ENCODE peak calls at places on chromosomes 13 and 19, in ten cellular contexts. V is right lobe of liver, R is IMR-90, U is AG10803, B is breast epithelium, N is fibroblast of mammary gland, X is psoas muscle, S is GM12865, H is fibroblast of pulmonary artery, L is cardiac muscle cell. Q is an unnamed sample.

GRCh38 chr19:35509861-35510625 is 3.4 kb downstream of the DMKN start:
- DNase-seq in N (peak), X (peak), S (peak), R (peak), U (peak), B (peak), H (peak), L (peak), V (peak), Q (peak)

GRCh38 chr19:27765912-27766725 is 1446.8 kb downstream of the UQCRFS1 start:
- DNase-seq in S (no peak), R (no peak), L (no peak), B (no peak), V (no peak), U (no peak), N (no peak), X (no peak), H (no peak), Q (no peak)

GRCh38 chr19:52307275-52307674 is 10.3 kb downstream of the ZNF480 start:
- DNase-seq in B (no peak), U (peak), V (no peak), L (peak), X (no peak), H (peak), N (peak), S (peak), R (peak), Q (peak)

GRCh38 chr13:42769650-42770049 is 11.7 kb upstream of the FAM216B start:
- DNase-seq in B (no peak), X (no peak), H (no peak), N (no peak), U (no peak), V (no peak), R (no peak), L (no peak), S (no peak), Q (no peak)

GRCh38 chr13:29457299-29457698 is 138.2 kb downstream of the SLC7A1 start:
- DNase-seq in R (peak), B (no peak), H (peak), V (no peak), S (no peak), X (no peak), N (peak), L (peak), U (peak), Q (peak)

GRCh38 chr19:2424686-2425621 is 2.4 kb downstream of the TIMM13 start:
- DNase-seq in V (no peak), R (peak), B (no peak), U (peak), N (peak), S (no peak), L (peak), H (peak), X (peak), Q (peak)

GRCh38 chr19:53015159-53015558 is 1.4 kb downstream of the ERVV-1 start:
- DNase-seq in H (no peak), R (no peak), N (no peak), L (no peak), S (no peak), X (no peak), B (no peak), V (no peak), U (no peak), Q (no peak)

GRCh38 chr13:73268306-73268705 is 209.5 kb downstream of the KLF5 start:
- DNase-seq in U (peak), L (peak), B (no peak), V (no peak), R (peak), X (peak), H (peak), S (no peak), N (peak), Q (peak)

GRCh38 chr19:16339361-16339725 is 14.7 kb downstream of the KLF2 start:
- DNase-seq in B (no peak), R (no peak), V (no peak), L (no peak), U (no peak), H (no peak), S (no peak), X (no peak), N (no peak), Q (no peak)

GRCh38 chr13:49867834-49868233 is 68.3 kb downstream of the SPRYD7 start:
- DNase-seq in L (no peak), X (no peak), N (no peak), V (no peak), S (no peak), B (no peak), U (no peak), H (no peak), R (no peak), Q (no peak)

GRCh38 chr19:18607222-18608101 is 863 bp upstream of the CRLF1 start:
- DNase-seq in H (no peak), B (no peak), N (no peak), X (peak), S (no peak), L (no peak), U (no peak), R (no peak), V (no peak), Q (peak)

GRCh38 chr13:26047040-26047439 is 4.8 kb downstream of the SHISA2 start:
- DNase-seq in N (no peak), X (no peak), R (no peak), U (no peak), S (no peak), L (no peak), H (no peak), V (no peak), B (no peak), Q (no peak)

GRCh38 chr13:24264976-24265375 is 44.4 kb upstream of the C1QTNF9 start:
- DNase-seq in N (no peak), H (no peak), X (no peak), V (no peak), B (no peak), L (no peak), R (no peak), S (peak), U (no peak), Q (peak)

GRCh38 chr13:63161219-63161618 is 1745.6 kb upstream of the PCDH20 start:
- DNase-seq in N (peak), L (no peak), H (peak), U (no peak), S (no peak), R (peak), V (no peak), B (no peak), X (no peak), Q (no peak)

GRCh38 chr19:27815985-27816384 is 1397.0 kb downstream of the UQCRFS1 start:
- DNase-seq in N (no peak), X (no peak), U (no peak), L (no peak), R (no peak), H (no peak), S (no peak), V (no peak), B (no peak), Q (no peak)

DNA sequence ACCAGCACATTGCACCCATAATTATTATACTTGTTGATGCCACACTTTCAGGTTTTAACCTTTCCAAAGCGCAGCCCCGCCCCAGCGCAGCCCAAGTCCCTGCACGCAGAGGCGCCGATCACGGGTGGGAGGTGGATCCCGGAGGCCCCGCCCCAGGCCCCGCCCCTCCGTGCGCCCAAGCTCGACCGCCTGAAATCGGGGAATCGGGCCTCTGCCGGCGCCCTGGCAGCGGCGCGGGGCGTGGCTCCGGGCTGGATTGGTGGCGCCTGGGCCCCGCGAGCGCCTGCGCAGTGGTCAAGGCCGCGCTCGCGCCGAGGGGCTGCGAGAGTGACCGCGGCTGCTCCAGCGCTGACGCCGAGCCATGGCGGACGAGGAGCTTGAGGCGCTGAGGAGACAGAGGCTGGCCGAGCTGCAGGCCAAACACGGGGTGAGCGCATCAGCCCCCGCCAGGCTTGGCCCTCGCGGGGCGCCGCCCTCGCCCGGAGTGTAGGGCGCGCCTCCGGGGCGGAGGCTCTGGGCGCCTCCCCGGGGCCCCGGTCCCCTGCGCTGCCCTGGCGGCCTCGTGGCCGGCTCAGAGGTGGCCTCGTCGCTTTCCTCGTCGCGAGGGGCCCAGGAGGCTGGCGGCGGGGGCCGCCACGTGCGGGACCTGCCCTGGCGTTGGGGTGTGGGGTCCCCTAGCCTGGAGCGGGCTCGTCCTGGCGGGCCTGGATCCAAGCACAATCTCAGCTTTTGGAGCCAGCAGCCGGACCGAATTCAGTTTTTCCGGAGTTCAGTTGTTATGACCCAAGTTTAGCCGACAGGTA is at the start of gene PDCD5:
- DNase-seq in X (peak), S (peak), N (peak), V (peak), H (peak), B (peak), L (peak), R (peak), U (peak), Q (peak)
- TF ChIP-seq CTCF in X (no peak), S (no peak), N (no peak), V (no peak), H (no peak), B (no peak), L (no peak), R (no peak), U (no peak), Q (no peak)

GRCh38 chr13:109140777-109141354 is 511.5 kb downstream of the MYO16 start:
- DNase-seq in X (no peak), B (no peak), H (no peak), S (no peak), V (no peak), N (no peak), R (no peak), U (no peak), L (no peak), Q (no peak)
- H3K4me3 ChIP-seq in X (peak), B (peak), H (no peak), S (no peak), V (no peak), N (peak), R (no peak), U (peak), L (no peak), Q (no peak)

DNA sequence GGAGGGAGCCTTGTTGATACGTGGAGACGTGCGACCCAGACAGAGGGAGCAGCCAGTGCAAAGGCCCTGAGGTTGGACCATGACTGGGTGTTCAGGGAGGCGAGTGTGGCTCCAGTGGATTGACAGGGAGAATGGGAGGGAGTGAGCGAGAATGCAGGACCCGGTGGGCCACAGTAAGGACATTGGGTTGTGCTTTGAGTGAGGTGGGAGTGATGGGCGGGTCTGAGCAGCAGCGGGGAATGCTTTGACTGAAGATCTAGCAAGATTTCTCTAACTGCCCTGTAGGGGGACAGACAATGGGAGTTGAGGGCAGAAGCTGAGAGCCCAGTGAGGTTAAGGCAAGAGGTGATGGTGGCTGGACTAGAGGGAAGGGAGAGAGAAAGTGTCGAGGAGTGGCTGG is 7.7 kb upstream of the NANOS2 start:
- DNase-seq in R (no peak), B (no peak), U (no peak), L (no peak), H (peak), X (peak), S (peak), N (peak), V (no peak), Q (no peak)
- TF ChIP-seq CTCF in R (peak), B (no peak), U (peak), L (peak), H (peak), X (no peak), S (peak), N (peak), V (no peak), Q (no peak)

GRCh38 chr19:46744005-46744691 is 1.7 kb upstream of the FKRP start:
- DNase-seq in S (no peak), U (no peak), N (no peak), B (no peak), R (no peak), V (no peak), L (no peak), H (no peak), X (no peak), Q (no peak)
- H3K4me3 ChIP-seq in S (no peak), U (peak), N (no peak), B (no peak), R (no peak), V (no peak), L (no peak), H (peak), X (peak), Q (no peak)

DNA sequence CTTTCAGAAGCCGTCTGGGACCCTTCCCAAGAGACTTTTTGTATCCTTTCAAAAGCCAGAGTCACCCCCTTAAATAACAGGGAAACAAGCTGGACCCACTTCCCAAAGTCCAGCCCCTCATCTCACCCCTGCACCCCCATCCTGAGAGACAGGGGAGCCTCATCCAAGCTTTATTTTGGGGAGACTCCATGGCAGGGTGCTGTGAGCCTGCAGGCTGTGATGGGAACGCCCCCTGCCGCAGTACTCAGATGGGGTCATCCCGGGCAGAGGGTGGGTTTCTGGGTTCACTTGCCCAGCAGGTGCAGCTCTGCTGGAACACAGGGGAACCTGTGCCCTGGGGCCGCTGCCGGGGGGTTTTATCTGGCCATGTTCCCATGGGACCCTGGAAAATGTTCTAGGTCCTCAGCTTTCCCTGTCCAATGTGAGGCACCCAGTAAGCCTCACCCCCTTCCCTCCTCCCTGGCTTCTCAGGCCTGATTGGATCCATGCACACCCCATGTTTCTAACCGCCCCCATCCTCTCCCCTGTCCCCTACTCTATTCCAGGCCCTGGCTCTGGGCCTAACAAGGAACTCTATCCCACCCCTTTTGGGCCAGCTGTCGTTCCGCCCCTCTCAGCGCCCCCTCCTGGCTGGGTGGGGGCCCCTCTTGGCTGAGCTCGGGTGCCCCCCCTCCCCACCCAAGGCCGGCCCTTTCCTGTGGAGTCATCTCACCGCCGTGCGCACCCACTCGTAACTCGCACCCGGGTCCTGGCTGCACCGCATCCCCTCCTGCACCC is 1.0 kb downstream of the HIF3A start:
- DNase-seq in S (no peak), B (peak), N (peak), L (peak), X (peak), V (no peak), U (no peak), R (no peak), H (peak), Q (no peak)
- TF ChIP-seq CTCF in S (no peak), B (no peak), N (no peak), L (peak), X (peak), V (no peak), U (no peak), R (no peak), H (peak), Q (no peak)

DNA sequence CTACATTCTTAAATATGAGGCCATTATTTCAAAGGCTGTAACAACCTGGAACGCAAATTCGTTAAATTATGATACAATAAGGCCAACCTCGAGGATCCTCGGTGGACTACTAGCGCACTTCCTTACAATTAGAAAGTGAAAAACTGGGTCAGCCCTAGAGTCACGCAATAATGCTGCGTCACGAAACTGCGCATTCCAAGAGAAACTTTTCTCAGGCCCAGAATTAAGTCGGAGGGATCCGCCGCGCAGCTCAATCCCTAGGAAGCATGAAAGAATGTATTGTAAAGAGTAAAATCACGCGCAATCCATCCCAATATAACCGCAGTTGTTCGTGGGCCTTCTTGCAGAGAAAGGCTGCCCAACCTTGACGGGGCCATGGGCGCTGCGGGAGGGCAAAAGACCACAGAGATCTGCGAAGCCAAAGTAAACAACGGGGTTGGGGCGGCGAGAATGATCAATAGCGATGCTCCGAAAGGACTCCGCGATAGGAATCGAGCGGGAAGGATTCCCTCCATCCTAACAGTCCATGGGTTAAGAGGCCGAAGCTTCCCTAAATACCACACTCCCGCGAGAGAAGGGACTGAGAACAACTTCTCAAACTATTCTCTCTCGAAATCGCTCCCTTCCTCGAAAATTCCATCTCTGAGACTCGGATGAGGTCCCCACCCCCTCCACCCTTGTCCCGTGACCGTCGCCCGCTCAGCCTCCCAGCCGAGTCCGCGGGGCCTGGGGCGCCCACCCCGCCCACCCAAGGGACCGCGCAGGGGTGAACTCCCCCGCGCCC is 564 bp downstream of the SPART start:
- DNase-seq in H (peak), B (no peak), V (peak), L (peak), U (peak), R (peak), N (peak), X (peak), S (peak), Q (peak)
- H3K4me3 ChIP-seq in H (peak), B (peak), V (peak), L (peak), U (peak), R (peak), N (peak), X (peak), S (peak), Q (peak)